ENCODE peak calls at places on chromosomes 11 and 22, in five cellular contexts. T is lower lobe of right lung, L is spleen, O is right lobe of liver, Q is BE2C. B is an unnamed sample. For H3K9me3 and H3K27me3, the result is how much of the 10 kb centered on the place peaks cover.

GRCh38 chr11:66011239-66011784 is 496 bp upstream of the CST6 start:
- DNase-seq in T (peak), L (no peak), O (no peak), Q (no peak), B (no peak)

GRCh38 chr11:1460396-1460795 is 26.2 kb downstream of the MOB2 start:
- DNase-seq in T (peak), L (no peak), O (no peak), Q (no peak), B (no peak)

GRCh38 chr22:41479671-41480396 is 10.9 kb downstream of the ACO2 start:
- DNase-seq in T (no peak), L (no peak), O (no peak), Q (no peak), B (no peak)

GRCh38 chr11:95503047-95503446 is 272.0 kb upstream of the SESN3 start:
- DNase-seq in T (no peak), L (no peak), O (no peak), Q (no peak), B (no peak)

GRCh38 chr22:28369849-28370248 is 309.8 kb downstream of the TTC28 start:
- DNase-seq in T (no peak), L (no peak), O (no peak), Q (no peak), B (no peak)

GRCh38 chr11:73538381-73538872 is 59.5 kb downstream of the FAM168A start:
- DNase-seq in T (no peak), L (no peak), O (no peak), Q (peak), B (no peak)

GRCh38 chr11:111707039-111707690 is 59.0 kb downstream of the PPP2R1B start:
- DNase-seq in T (no peak), L (no peak), O (no peak), Q (no peak), B (no peak)

GRCh38 chr22:22692707-22693530 is 48.5 kb downstream of the GGTLC2 start:
- DNase-seq in T (no peak), L (peak), O (peak), Q (peak), B (peak)

GRCh38 chr22:21646608-21647590 is 4.8 kb downstream of the SDF2L1 start:
- DNase-seq in T (peak), L (no peak), O (peak), Q (peak), B (peak)

GRCh38 chr11:77821349-77821851 is 456 bp downstream of the AAMDC start:
- DNase-seq in T (no peak), L (peak), O (peak), Q (peak), B (no peak)

GRCh38 chr22:43181321-43182076 is 5.4 kb downstream of the TTLL12 start:
- DNase-seq in T (no peak), L (no peak), O (no peak), Q (no peak), B (peak)

GRCh38 chr11:120884290-120885020 is 139.4 kb upstream of the TBCEL start:
- DNase-seq in T (no peak), L (no peak), O (no peak), Q (no peak), B (no peak)

GRCh38 chr11:19929655-19930054 is 217.0 kb downstream of the NAV2 start:
- DNase-seq in T (no peak), L (no peak), O (no peak), Q (no peak), B (no peak)

GRCh38 chr11:60717956-60718355 is 6.6 kb upstream of the MS4A18 start:
- DNase-seq in T (no peak), L (no peak), O (no peak), Q (no peak), B (no peak)

GRCh38 chr11:27241316-27242122 is 121.5 kb downstream of the CCDC34 start:
- DNase-seq in T (no peak), L (no peak), O (no peak), Q (no peak), B (no peak)

GRCh38 chr11:119983240-119983732 is 154.6 kb downstream of the TRIM29 start:
- DNase-seq in T (no peak), L (no peak), O (no peak), Q (no peak), B (no peak)

GRCh38 chr11:111936045-111936400 is 1.1 kb upstream of the DIXDC1 start:
- DNase-seq in T (no peak), L (no peak), O (no peak), Q (no peak), B (peak)

GRCh38 chr11:111450480-111451320 is 61.5 kb downstream of the BTG4 start:
- DNase-seq in T (no peak), L (no peak), O (no peak), Q (no peak), B (no peak)

GRCh38 chr11:92711913-92712312 is 257.5 kb upstream of the MTNR1B start:
- DNase-seq in T (no peak), L (no peak), O (no peak), Q (no peak), B (no peak)

GRCh38 chr22:36762687-36763260 is 13.1 kb downstream of the IFT27 start:
- DNase-seq in T (peak), L (peak), O (no peak), Q (peak), B (no peak)

GRCh38 chr11:95922536-95923440 is 1.1 kb downstream of the MTMR2 start:
- DNase-seq in T (no peak), L (no peak), O (no peak), Q (no peak), B (no peak)

GRCh38 chr11:30984827-30985226 is 384.7 kb downstream of the DCDC1 start:
- DNase-seq in T (no peak), L (no peak), O (no peak), Q (no peak), B (no peak)

GRCh38 chr11:119380816-119381185 is 689 bp downstream of the USP2 start:
- DNase-seq in T (no peak), L (no peak), O (no peak), Q (no peak), B (no peak)

GRCh38 chr11:76787911-76788596 is 4.9 kb downstream of the TSKU start:
- DNase-seq in T (no peak), L (peak), O (peak), Q (peak), B (no peak)

GRCh38 chr11:103070142-103070541 is 21.8 kb downstream of the DCUN1D5 start:
- DNase-seq in T (no peak), L (no peak), O (no peak), Q (no peak), B (no peak)

GRCh38 chr11:94504689-94505293 is 7.5 kb upstream of the C11orf97 start:
- DNase-seq in T (no peak), L (no peak), O (no peak), Q (no peak), B (no peak)

GRCh38 chr11:74520927-74521665 is 27.6 kb upstream of the LIPT2 start:
- DNase-seq in T (no peak), L (no peak), O (peak), Q (no peak), B (no peak)

GRCh38 chr11:2853997-2854560 is 31.5 kb downstream of the CDKN1C start:
- DNase-seq in T (no peak), L (no peak), O (no peak), Q (no peak), B (no peak)

GRCh38 chr11:33172996-33173395 is 11.7 kb upstream of the CSTF3 start:
- DNase-seq in T (no peak), L (no peak), O (no peak), Q (no peak), B (no peak)

GRCh38 chr11:91173701-91174100 is 950.9 kb upstream of the CHORDC1 start:
- DNase-seq in T (no peak), L (no peak), O (no peak), Q (no peak), B (no peak)

GRCh38 chr11:76843916-76844315 is 16.8 kb upstream of the ACER3 start:
- DNase-seq in T (no peak), L (no peak), O (no peak), Q (no peak), B (no peak)

GRCh38 chr22:48658871-48659270 is 1168.8 kb downstream of the BRD1 start:
- DNase-seq in T (no peak), L (no peak), O (no peak), Q (no peak), B (no peak)

GRCh38 chr22:48660795-48661740 is 1166.6 kb downstream of the BRD1 start:
- DNase-seq in T (no peak), L (no peak), O (no peak), Q (no peak), B (no peak)

GRCh38 chr22:48660104-48660794 is 1167.4 kb downstream of the BRD1 start:
- DNase-seq in T (no peak), L (no peak), O (no peak), Q (no peak), B (no peak)

GRCh38 chr22:48659393-48659792 is 1168.3 kb downstream of the BRD1 start:
- DNase-seq in T (no peak), L (no peak), O (no peak), Q (no peak), B (no peak)

DNA sequence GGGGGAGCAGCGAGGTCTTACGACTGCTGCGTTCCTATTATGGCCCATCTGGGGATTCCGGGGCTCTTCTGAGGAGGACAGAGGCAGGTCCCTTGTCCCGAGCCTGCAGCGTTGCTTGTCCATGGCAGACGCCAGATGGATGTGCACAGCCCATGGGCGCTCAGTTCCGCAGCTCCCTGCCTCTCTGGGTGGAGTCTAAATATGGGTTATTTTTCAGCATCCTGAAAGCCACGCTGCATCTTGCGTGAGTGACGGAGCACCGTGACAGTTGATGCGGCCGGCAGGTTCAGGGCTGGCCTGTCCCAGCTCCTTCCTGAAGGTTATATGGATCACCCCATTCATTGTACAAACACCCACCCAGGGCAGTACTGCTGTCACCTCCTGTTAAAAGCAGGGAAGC is 1169.4 kb downstream of the BRD1 start:
- DNase-seq in T (no peak), L (no peak), O (no peak), Q (no peak), B (no peak)
- H3K9me3 ChIP-seq in T (under half), L (under half), O (under half), Q (under half), B (under half)

GRCh38 chr11:46383974-46384701 is 2.7 kb downstream of the MDK start:
- DNase-seq in T (no peak), L (no peak), O (no peak), Q (no peak), B (no peak)
- H3K27me3 ChIP-seq in T (under half), L (under half), O (under half), Q (under half), B (under half)

GRCh38 chr11:17376493-17376892 is 12.0 kb downstream of the KCNJ11 start:
- DNase-seq in T (no peak), L (no peak), O (no peak), Q (no peak), B (no peak)
- H3K9me3 ChIP-seq in T (under half), L (under half), O (under half), Q (under half), B (under half)

DNA sequence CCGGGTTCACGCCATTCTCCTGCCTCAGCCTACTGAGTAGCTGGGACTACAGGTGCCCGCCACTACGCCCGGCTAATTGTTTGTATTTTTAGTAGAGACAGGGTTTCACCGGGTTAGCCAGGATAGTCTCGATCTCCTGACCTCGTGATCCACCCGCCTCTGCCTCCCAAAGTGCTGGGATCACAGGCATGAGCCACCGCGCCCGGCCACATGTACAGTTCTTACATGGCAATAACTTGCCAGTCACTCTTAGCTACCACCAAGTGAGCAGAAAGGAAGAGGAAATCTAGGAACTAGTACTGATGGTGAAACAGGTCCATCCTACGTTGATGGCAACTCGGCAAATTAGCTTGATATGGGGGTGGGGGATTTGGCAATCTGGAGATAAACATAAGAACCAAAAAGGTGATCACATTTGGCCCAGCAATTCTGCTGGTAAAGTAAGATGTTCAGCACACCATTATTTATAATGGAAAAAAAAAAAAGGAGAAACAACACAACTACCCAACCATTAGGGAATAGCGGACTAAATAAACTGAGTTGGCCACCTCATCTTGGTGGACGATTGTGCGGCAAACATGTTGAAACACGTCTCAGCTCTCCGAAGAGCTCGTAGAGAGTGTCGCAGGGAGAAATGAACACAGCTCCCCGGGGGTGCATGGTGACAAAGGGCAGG is 5.3 kb downstream of the NLRP6 start:
- DNase-seq in T (no peak), L (peak), O (no peak), Q (no peak), B (no peak)
- H3K27me3 ChIP-seq in T (half or more), L (under half), O (under half), Q (under half), B (under half)

B was measured in WERI-Rb-1.